ENCODE peak calls at places on chromosome 15, in six cellular contexts. One of them, this sample, is unnamed.

GRCh38 chr15:50854594-50855490 is 53.6 kb upstream of the AP4E1 start:
- DNase-seq in H1: no peak
- DNase-seq in H9: no peak
- DNase-seq in IMR-90: peak; percentile 11
- DNase-seq in mesenchymal stem cell: peak; percentile 46
- DNase-seq in mesendoderm: peak; percentile 57
- DNase-seq in this sample: no peak

GRCh38 chr15:24956131-24956838 is 1.5 kb downstream of the SNRPN start:
- DNase-seq in H1: peak; percentile 68
- DNase-seq in H9: peak; percentile 79
- DNase-seq in IMR-90: peak; percentile 74
- DNase-seq in mesenchymal stem cell: peak; percentile 83
- DNase-seq in mesendoderm: peak; percentile 95
- DNase-seq in this sample: peak; percentile 67

GRCh38 chr15:70379134-70379533 is 281.4 kb upstream of the TLE3 start:
- DNase-seq in H1: no peak
- DNase-seq in H9: peak; percentile 15
- DNase-seq in IMR-90: no peak
- DNase-seq in mesenchymal stem cell: no peak
- DNase-seq in mesendoderm: no peak
- DNase-seq in this sample: no peak

GRCh38 chr15:80160570-80161156 is 7.9 kb downstream of the FAH start:
- DNase-seq in H1: no peak
- DNase-seq in H9: no peak
- DNase-seq in IMR-90: peak; percentile 96
- DNase-seq in mesenchymal stem cell: peak; percentile 96
- DNase-seq in mesendoderm: peak; percentile 71
- DNase-seq in this sample: no peak

GRCh38 chr15:75835990-75836952 is 7.0 kb upstream of the UBE2Q2 start:
- DNase-seq in H1: no peak
- DNase-seq in H9: no peak
- DNase-seq in IMR-90: no peak
- DNase-seq in mesenchymal stem cell: peak; percentile 26
- DNase-seq in mesendoderm: no peak
- DNase-seq in this sample: no peak

GRCh38 chr15:65939901-65940617 is 70.8 kb downstream of the RAB11A start:
- DNase-seq in H1: no peak
- DNase-seq in H9: no peak
- DNase-seq in IMR-90: peak; percentile 79
- DNase-seq in mesenchymal stem cell: peak; percentile 87
- DNase-seq in mesendoderm: no peak
- DNase-seq in this sample: no peak

GRCh38 chr15:73873889-73874511 is 636 bp downstream of the TBC1D21 start:
- DNase-seq in H1: no peak
- DNase-seq in H9: peak; percentile 24
- DNase-seq in IMR-90: peak; percentile 68
- DNase-seq in mesenchymal stem cell: peak; percentile 62
- DNase-seq in mesendoderm: peak; percentile 70
- DNase-seq in this sample: peak; percentile 41

GRCh38 chr15:48103647-48104046 is 17.1 kb upstream of the SLC24A5 start:
- DNase-seq in H1: no peak
- DNase-seq in H9: no peak
- DNase-seq in IMR-90: no peak
- DNase-seq in mesenchymal stem cell: peak; percentile 35
- DNase-seq in mesendoderm: no peak
- DNase-seq in this sample: no peak

GRCh38 chr15:95464091-95464888 is 866.2 kb upstream of the NR2F2 start:
- DNase-seq in H1: no peak
- DNase-seq in H9: no peak
- DNase-seq in IMR-90: peak; percentile 56
- DNase-seq in mesenchymal stem cell: no peak
- DNase-seq in mesendoderm: no peak
- DNase-seq in this sample: no peak

GRCh38 chr15:27844018-27844666 is 255.0 kb downstream of the OCA2 start:
- DNase-seq in H1: peak; percentile 43
- DNase-seq in H9: no peak
- DNase-seq in IMR-90: peak; percentile 82
- DNase-seq in mesenchymal stem cell: peak; percentile 55
- DNase-seq in mesendoderm: no peak
- DNase-seq in this sample: no peak

GRCh38 chr15:93278006-93278405 is 189.0 kb upstream of the RGMA start:
- DNase-seq in H1: no peak
- DNase-seq in H9: no peak
- DNase-seq in IMR-90: no peak
- DNase-seq in mesenchymal stem cell: no peak
- DNase-seq in mesendoderm: no peak
- DNase-seq in this sample: no peak

GRCh38 chr15:89836255-89837133 is 21.8 kb upstream of the ANPEP start:
- DNase-seq in H1: no peak
- DNase-seq in H9: no peak
- DNase-seq in IMR-90: peak; percentile 96
- DNase-seq in mesenchymal stem cell: peak; percentile 98
- DNase-seq in mesendoderm: peak; percentile 71
- DNase-seq in this sample: no peak

GRCh38 chr15:55290361-55291057 is 896 bp upstream of the RAB27A start:
- DNase-seq in H1: peak; percentile 83
- DNase-seq in H9: peak; percentile 88
- DNase-seq in IMR-90: peak; percentile 70
- DNase-seq in mesenchymal stem cell: peak; percentile 90
- DNase-seq in mesendoderm: peak; percentile 92
- DNase-seq in this sample: peak; percentile 66

GRCh38 chr15:33405096-33405495 is 94.3 kb downstream of the RYR3 start:
- DNase-seq in H1: no peak
- DNase-seq in H9: no peak
- DNase-seq in IMR-90: no peak
- DNase-seq in mesenchymal stem cell: no peak
- DNase-seq in mesendoderm: no peak
- DNase-seq in this sample: no peak

GRCh38 chr15:19987389-19988048 is 554.1 kb downstream of the GOLGA6L6 start:
- DNase-seq in H1: peak; percentile 47
- DNase-seq in H9: peak; percentile 25
- DNase-seq in IMR-90: no peak
- DNase-seq in mesenchymal stem cell: no peak
- DNase-seq in mesendoderm: peak; percentile 0
- DNase-seq in this sample: no peak

GRCh38 chr15:32677238-32677750 is 35.8 kb downstream of the SCG5 start:
- DNase-seq in H1: no peak
- DNase-seq in H9: no peak
- DNase-seq in IMR-90: no peak
- DNase-seq in mesenchymal stem cell: no peak
- DNase-seq in mesendoderm: no peak
- DNase-seq in this sample: no peak

GRCh38 chr15:57223345-57223744 is 153.0 kb upstream of the CGNL1 start:
- DNase-seq in H1: no peak
- DNase-seq in H9: no peak
- DNase-seq in IMR-90: no peak
- DNase-seq in mesenchymal stem cell: no peak
- DNase-seq in mesendoderm: no peak
- DNase-seq in this sample: no peak

GRCh38 chr15:40747685-40748631 is 7.1 kb downstream of the RMDN3 start:
- DNase-seq in H1: no peak
- DNase-seq in H9: no peak
- DNase-seq in IMR-90: no peak
- DNase-seq in mesenchymal stem cell: no peak
- DNase-seq in mesendoderm: no peak
- DNase-seq in this sample: no peak

GRCh38 chr15:88804257-88804656 is 1.0 kb downstream of the ACAN start:
- DNase-seq in H1: no peak
- DNase-seq in H9: no peak
- DNase-seq in IMR-90: no peak
- DNase-seq in mesenchymal stem cell: no peak
- DNase-seq in mesendoderm: peak; percentile 31
- DNase-seq in this sample: no peak

GRCh38 chr15:88802991-88803240 is 320 bp upstream of the ACAN start:
- DNase-seq in H1: peak; percentile 70
- DNase-seq in H9: no peak
- DNase-seq in IMR-90: no peak
- DNase-seq in mesenchymal stem cell: no peak
- DNase-seq in mesendoderm: no peak
- DNase-seq in this sample: no peak

GRCh38 chr15:88803241-88803919 is at the start of gene ACAN:
- DNase-seq in H1: peak; percentile 80
- DNase-seq in H9: peak; percentile 64
- DNase-seq in IMR-90: no peak
- DNase-seq in mesenchymal stem cell: no peak
- DNase-seq in mesendoderm: peak; percentile 32
- DNase-seq in this sample: peak; percentile 57

GRCh38 chr15:88803920-88804247 is 648 bp downstream of the ACAN start:
- DNase-seq in H1: no peak
- DNase-seq in H9: no peak
- DNase-seq in IMR-90: no peak
- DNase-seq in mesenchymal stem cell: no peak
- DNase-seq in mesendoderm: no peak
- DNase-seq in this sample: no peak

DNA sequence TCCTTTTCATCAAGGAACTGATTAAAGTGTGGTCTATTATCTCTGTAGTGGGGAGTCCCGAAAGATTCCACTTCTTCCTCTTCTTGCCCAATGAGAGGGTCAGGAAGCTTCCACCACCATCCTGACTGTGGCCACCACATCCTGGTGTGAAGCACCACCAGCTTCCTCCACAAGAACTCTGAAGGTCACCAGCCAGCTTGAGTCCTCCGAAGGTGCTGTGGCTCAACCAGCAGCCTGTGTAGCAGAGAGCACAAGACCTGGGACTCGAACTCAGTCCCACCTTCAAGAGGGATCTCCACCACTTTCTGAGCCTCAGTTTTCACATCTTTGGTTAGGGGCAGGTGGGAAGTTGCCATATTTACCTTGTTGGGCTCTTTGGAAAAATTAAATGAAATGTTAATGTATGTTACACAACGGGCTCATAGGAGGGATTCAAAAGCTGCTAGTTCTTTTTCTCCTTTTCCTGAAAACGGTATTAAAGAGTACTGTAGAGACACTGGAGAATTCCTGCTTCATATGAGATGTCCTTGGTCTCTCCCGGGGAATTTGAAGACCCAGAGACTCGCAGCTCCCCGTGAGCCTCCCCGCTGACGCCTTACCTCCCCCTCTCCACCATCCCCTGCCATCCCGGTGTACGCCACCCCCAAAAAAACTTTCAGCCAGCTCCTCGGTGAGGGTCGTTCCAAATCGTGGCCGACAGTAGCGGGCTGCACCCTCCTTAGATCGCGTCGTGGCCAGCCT is 816 bp upstream of the ACAN start:
- DNase-seq in H1: no peak
- DNase-seq in H9: no peak
- DNase-seq in IMR-90: no peak
- DNase-seq in mesenchymal stem cell: no peak
- DNase-seq in mesendoderm: no peak
- DNase-seq in this sample: no peak
- H3K18ac ChIP-seq in H1: no peak overlapping the region
- H3K18ac ChIP-seq in H9: no peak overlapping the region
- H3K18ac ChIP-seq in IMR-90: no peak overlapping the region
- H3K18ac ChIP-seq in mesenchymal stem cell: no peak overlapping the region
- H3K18ac ChIP-seq in mesendoderm: no peak overlapping the region
- H3K18ac ChIP-seq in this sample: peak overlapping the region; percentile 91

DNA sequence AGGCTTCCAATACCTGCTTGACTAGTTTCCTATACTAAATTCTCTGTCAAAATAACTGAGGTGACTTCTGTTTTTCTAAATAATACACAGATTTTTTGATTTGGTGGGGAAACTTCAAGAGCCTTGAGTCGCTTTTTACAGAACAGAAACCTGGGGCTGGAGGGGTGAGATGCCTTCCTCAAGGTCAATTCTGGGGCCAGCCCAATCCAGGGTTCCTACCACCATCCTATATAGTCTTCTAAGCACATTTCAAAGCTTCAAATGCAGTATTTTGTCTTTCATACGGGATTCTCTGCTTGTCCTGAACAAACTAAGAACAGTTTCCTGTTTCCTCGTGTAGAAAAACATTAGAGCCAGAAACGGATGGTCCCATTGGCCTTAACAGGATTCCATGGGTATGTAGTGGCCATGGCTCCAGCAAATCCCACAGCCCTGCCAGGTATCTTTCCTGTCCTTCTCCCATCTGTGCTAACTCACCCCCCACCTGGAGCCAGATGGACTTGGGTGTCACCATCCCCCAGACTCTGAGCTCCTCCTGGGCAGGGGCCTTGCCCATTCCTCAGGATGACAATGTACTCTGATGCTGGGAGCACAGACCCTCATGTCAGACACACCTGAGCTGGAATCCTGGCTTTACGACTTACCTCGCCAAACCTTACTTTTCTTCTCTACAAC is 146.9 kb downstream of the KLF13 start:
- DNase-seq in H1: no peak
- DNase-seq in H9: no peak
- DNase-seq in IMR-90: no peak
- DNase-seq in mesenchymal stem cell: no peak
- DNase-seq in mesendoderm: no peak
- DNase-seq in this sample: no peak
- H3K9ac ChIP-seq in H1: no peak overlapping the region
- H3K9ac ChIP-seq in H9: no peak overlapping the region
- H3K9ac ChIP-seq in IMR-90: peak overlapping the region; percentile 7
- H3K9ac ChIP-seq in mesenchymal stem cell: peak overlapping the region; percentile 64
- H3K9ac ChIP-seq in mesendoderm: no peak overlapping the region
- H3K9ac ChIP-seq in this sample: no peak overlapping the region

DNA sequence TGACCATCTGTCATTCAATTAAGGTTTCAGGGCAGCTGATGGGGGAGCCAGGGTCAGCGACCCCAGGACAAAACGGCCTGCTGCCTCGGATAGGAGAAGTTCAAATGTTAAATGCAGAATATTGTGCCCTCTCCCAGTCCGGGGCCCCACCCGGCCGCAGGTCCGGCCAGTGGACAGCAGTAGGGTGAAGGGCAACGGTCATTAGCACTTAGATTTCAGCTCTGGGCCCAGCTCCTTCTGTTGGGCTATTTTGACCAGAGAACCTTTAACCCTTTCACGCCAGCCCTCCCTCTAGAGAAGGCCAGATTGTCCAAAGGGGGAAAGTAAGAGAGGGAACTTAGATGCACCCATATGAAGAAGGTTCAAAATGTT is 16.1 kb upstream of the ONECUT1 start:
- DNase-seq in H1: no peak
- DNase-seq in H9: no peak
- DNase-seq in IMR-90: no peak
- DNase-seq in mesenchymal stem cell: no peak
- DNase-seq in mesendoderm: no peak
- DNase-seq in this sample: no peak
- H2BK15ac ChIP-seq in H1: no peak overlapping the region
- H2BK15ac ChIP-seq in H9: no peak overlapping the region
- H2BK15ac ChIP-seq in IMR-90: no peak overlapping the region
- H2BK15ac ChIP-seq in mesenchymal stem cell: no peak overlapping the region
- H2BK15ac ChIP-seq in mesendoderm: no peak overlapping the region
- H2BK15ac ChIP-seq in this sample: peak overlapping the region; percentile 87

GRCh38 chr15:38651328-38652038 is 86.9 kb upstream of the RASGRP1 start:
- DNase-seq in H1: no peak
- DNase-seq in H9: no peak
- DNase-seq in IMR-90: no peak
- DNase-seq in mesenchymal stem cell: no peak
- DNase-seq in mesendoderm: peak; percentile 57
- DNase-seq in this sample: no peak
- H3K18ac ChIP-seq in H1: no peak overlapping the region
- H3K18ac ChIP-seq in H9: no peak overlapping the region
- H3K18ac ChIP-seq in IMR-90: no peak overlapping the region
- H3K18ac ChIP-seq in mesenchymal stem cell: no peak overlapping the region
- H3K18ac ChIP-seq in mesendoderm: no peak overlapping the region
- H3K18ac ChIP-seq in this sample: no peak overlapping the region

DNA sequence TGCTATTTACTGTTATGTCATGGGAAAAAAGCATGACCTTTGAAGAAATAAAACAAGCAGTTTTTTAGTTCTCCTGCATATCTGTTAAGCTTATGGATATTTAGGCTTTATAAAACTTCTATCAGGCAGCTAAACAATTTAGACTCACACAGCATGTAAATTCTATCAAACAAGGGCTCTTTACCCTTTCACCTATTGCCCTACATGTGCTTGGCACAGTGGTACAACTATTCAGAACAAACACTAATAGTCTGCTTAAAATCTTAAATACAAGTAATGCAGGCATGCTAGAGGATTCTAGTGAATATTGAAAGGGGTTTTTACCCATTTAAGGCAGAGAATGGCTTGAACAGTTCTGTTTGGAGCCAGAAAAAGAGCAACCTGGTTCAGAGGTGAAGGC is 23.4 kb upstream of the NANOGP8 start:
- DNase-seq in H1: no peak
- DNase-seq in H9: no peak
- DNase-seq in IMR-90: no peak
- DNase-seq in mesenchymal stem cell: no peak
- DNase-seq in mesendoderm: no peak
- DNase-seq in this sample: no peak
- H3K9ac ChIP-seq in H1: no peak overlapping the region
- H3K9ac ChIP-seq in H9: no peak overlapping the region
- H3K9ac ChIP-seq in IMR-90: no peak overlapping the region
- H3K9ac ChIP-seq in mesenchymal stem cell: no peak overlapping the region
- H3K9ac ChIP-seq in mesendoderm: no peak overlapping the region
- H3K9ac ChIP-seq in this sample: no peak overlapping the region

This sample was measured in neuronal stem cell.